ENCODE peak calls at places on chromosomes 7 and 10, in seven cellular contexts. R is HT1080; N is testis; Z is lower lobe of right lung; E is activated CD4-positive, alpha-beta T cell treated with anti-CD3 and anti-CD28 coated beads for 1 hour; F is activated naive CD8-positive, alpha-beta T cell treated with anti-CD3 and anti-CD28 coated beads, Interleukin-2, amount 50 U/mL, for 16 hours; O is stimulated activated CD8-positive, alpha-beta memory T cell treated with anti-CD3 and anti-CD28 coated beads, Interleukin-7, amount 100 ng/mL, for 48 hours. W is an unnamed sample.

GRCh38 chr10:119595715-119596515 is 849 bp downstream of the TIAL1 start:
- DNase-seq in F (peak; percentile 36), R (peak; percentile 27), E (peak; percentile 37), N (peak; percentile 65), O (peak; percentile 25), Z (peak; percentile 71), W (peak; percentile 55)

GRCh38 chr10:118971876-118972275 is 57.6 kb upstream of the NANOS1 start:
- DNase-seq in N (no peak), E (no peak), R (no peak), O (no peak), F (no peak), Z (no peak), W (no peak)

GRCh38 chr10:108597657-108598319 is 1325.5 kb downstream of the XPNPEP1 start:
- DNase-seq in E (no peak), N (no peak), Z (no peak), R (no peak), F (no peak), O (no peak), W (no peak)

GRCh38 chr7:19754521-19755116 is 18.8 kb downstream of the TMEM196 start:
- DNase-seq in Z (no peak), O (no peak), E (no peak), N (no peak), F (no peak), R (peak; percentile 69), W (no peak)

GRCh38 chr7:80087768-80088170 is 46.9 kb upstream of the GNAI1 start:
- DNase-seq in O (no peak), Z (no peak), F (no peak), N (no peak), E (no peak), R (no peak), W (no peak)

GRCh38 chr7:35036361-35037171 is 719 bp downstream of the DPY19L1 start:
- DNase-seq in O (no peak), N (peak; percentile 66), Z (peak; percentile 76), F (no peak), R (peak; percentile 42), E (peak; percentile 15), W (no peak)

GRCh38 chr10:49138361-49138891 is 4.6 kb upstream of the FAM170B start:
- DNase-seq in N (no peak), Z (no peak), F (no peak), E (no peak), O (no peak), R (peak; percentile 51), W (no peak)

GRCh38 chr10:114706458-114707055 is 48.5 kb upstream of the ABLIM1 start:
- DNase-seq in F (no peak), N (no peak), O (no peak), R (no peak), E (no peak), Z (no peak), W (no peak)

GRCh38 chr10:47081264-47081663 is 170.0 kb downstream of the PTPN20 start:
- DNase-seq in N (no peak), Z (no peak), R (no peak), F (no peak), O (no peak), E (no peak), W (no peak)

GRCh38 chr10:23001901-23002516 is 74.2 kb downstream of the ARMC3 start:
- DNase-seq in Z (no peak), O (no peak), F (no peak), R (no peak), E (no peak), N (no peak), W (no peak)

GRCh38 chr7:35374858-35375257 is 121.0 kb upstream of the TBX20 start:
- DNase-seq in E (no peak), N (no peak), R (no peak), F (no peak), O (no peak), Z (no peak), W (no peak)